ENCODE peak calls at places on chromosome 13, in ten cellular contexts. Z, L, K, H, S, G, N, J, O and E are unnamed samples.

GRCh38 chr13:95784161-95784880 is 107.4 kb downstream of the DNAJC3 start:
- DNase-seq in Z (peak), L (no peak), K (no peak), H (no peak), S (peak), G (peak), N (peak), J (peak), O (no peak), E (no peak)

GRCh38 chr13:42485272-42485671 is 88.7 kb upstream of the TNFSF11 start:
- DNase-seq in Z (no peak), L (no peak), K (no peak), H (no peak), S (no peak), G (peak), N (no peak), J (peak), O (no peak), E (no peak)

GRCh38 chr13:112110479-112110878 is 43.5 kb downstream of the SOX1 start:
- DNase-seq in Z (no peak), L (no peak), K (no peak), H (no peak), S (no peak), G (no peak), N (no peak), J (no peak), O (no peak), E (no peak)

GRCh38 chr13:66665991-66666390 is 564.1 kb downstream of the PCDH9 start:
- DNase-seq in Z (peak), L (peak), K (no peak), H (peak), S (peak), G (no peak), N (peak), J (peak), O (peak), E (no peak)

GRCh38 chr13:51923983-51924539 is 62.3 kb downstream of the CCDC70 start:
- DNase-seq in Z (no peak), L (no peak), K (no peak), H (peak), S (no peak), G (peak), N (peak), J (peak), O (no peak), E (peak)

GRCh38 chr13:46385946-46386345 is 1.1 kb downstream of the RUBCNL start:
- DNase-seq in Z (no peak), L (no peak), K (no peak), H (peak), S (no peak), G (no peak), N (no peak), J (no peak), O (no peak), E (no peak)

GRCh38 chr13:93505104-93505952 is 278.7 kb downstream of the GPC6 start:
- DNase-seq in Z (peak), L (no peak), K (no peak), H (no peak), S (peak), G (no peak), N (no peak), J (no peak), O (no peak), E (no peak)

GRCh38 chr13:21124853-21125252 is 51.5 kb downstream of the SKA3 start:
- DNase-seq in Z (peak), L (no peak), K (no peak), H (peak), S (peak), G (no peak), N (peak), J (peak), O (no peak), E (no peak)

GRCh38 chr13:76663941-76664340 is 222.3 kb downstream of the KCTD12 start:
- DNase-seq in Z (peak), L (no peak), K (no peak), H (no peak), S (peak), G (no peak), N (no peak), J (peak), O (no peak), E (no peak)

GRCh38 chr13:78239681-78240080 is 321.1 kb upstream of the EDNRB start:
- DNase-seq in Z (peak), L (no peak), K (no peak), H (peak), S (no peak), G (no peak), N (no peak), J (no peak), O (no peak), E (no peak)

GRCh38 chr13:35630551-35631275 is 154.2 kb upstream of the MAB21L1 start:
- DNase-seq in Z (peak), L (no peak), K (no peak), H (peak), S (peak), G (peak), N (peak), J (peak), O (peak), E (no peak)

DNA sequence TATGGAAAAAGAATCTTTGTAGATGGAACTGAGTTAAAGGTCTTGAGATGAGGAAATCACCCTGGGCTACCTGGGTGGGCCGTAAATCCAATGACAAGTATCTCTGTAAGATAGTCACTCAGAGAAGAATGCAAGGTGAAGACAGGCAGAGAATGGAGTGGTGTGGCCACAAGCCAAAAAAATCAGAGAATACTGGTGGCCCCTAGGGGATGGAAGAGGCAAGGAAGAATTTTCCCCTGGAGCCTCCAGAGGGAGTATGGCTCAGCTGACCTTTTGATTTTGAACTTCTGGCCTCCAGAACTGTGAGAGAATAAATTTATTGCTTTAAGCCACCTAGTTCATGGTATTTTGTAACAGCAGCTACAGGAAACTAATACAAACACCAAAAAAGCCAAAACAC is 32.7 kb upstream of the CSNK1A1L start:
- DNase-seq in Z (no peak), L (no peak), K (no peak), H (peak), S (peak), G (no peak), N (peak), J (peak), O (no peak), E (no peak)
- TF ChIP-seq CTCF in Z (no peak), L (no peak), K (peak), H (peak), S (peak), G (peak), N (no peak), J (peak), O (no peak), E (no peak)

GRCh38 chr13:31538067-31539042 is 201.0 kb upstream of the RXFP2 start:
- DNase-seq in Z (peak), L (no peak), K (no peak), H (no peak), S (peak), G (peak), N (peak), J (peak), O (no peak), E (no peak)
- TF ChIP-seq CTCF in Z (peak), L (peak), K (peak), H (peak), S (peak), G (peak), N (peak), J (peak), O (no peak), E (no peak)

GRCh38 chr13:32988588-32989256 is 27.5 kb upstream of the KL start:
- DNase-seq in Z (no peak), L (no peak), K (no peak), H (no peak), S (no peak), G (no peak), N (no peak), J (no peak), O (no peak), E (no peak)

GRCh38 chr13:32986552-32986951 is 29.7 kb upstream of the KL start:
- DNase-seq in Z (no peak), L (no peak), K (no peak), H (no peak), S (no peak), G (no peak), N (no peak), J (no peak), O (no peak), E (no peak)

GRCh38 chr13:32993109-32993508 is 23.1 kb upstream of the KL start:
- DNase-seq in Z (no peak), L (no peak), K (no peak), H (no peak), S (no peak), G (no peak), N (no peak), J (no peak), O (peak), E (no peak)

GRCh38 chr13:32987462-32987861 is 28.8 kb upstream of the KL start:
- DNase-seq in Z (no peak), L (no peak), K (no peak), H (no peak), S (no peak), G (no peak), N (no peak), J (no peak), O (no peak), E (no peak)

GRCh38 chr13:32989331-32989730 is 26.9 kb upstream of the KL start:
- DNase-seq in Z (no peak), L (no peak), K (no peak), H (no peak), S (no peak), G (no peak), N (no peak), J (no peak), O (no peak), E (no peak)
- TF ChIP-seq CTCF in Z (no peak), L (no peak), K (no peak), H (no peak), S (no peak), G (no peak), N (no peak), J (no peak), O (no peak), E (no peak)

GRCh38 chr13:110334841-110335490 is 27.9 kb downstream of the COL4A2 start:
- DNase-seq in Z (no peak), L (peak), K (no peak), H (no peak), S (no peak), G (no peak), N (no peak), J (no peak), O (no peak), E (no peak)
- TF ChIP-seq CTCF in Z (no peak), L (no peak), K (no peak), H (no peak), S (no peak), G (no peak), N (no peak), J (no peak), O (no peak), E (no peak)

DNA sequence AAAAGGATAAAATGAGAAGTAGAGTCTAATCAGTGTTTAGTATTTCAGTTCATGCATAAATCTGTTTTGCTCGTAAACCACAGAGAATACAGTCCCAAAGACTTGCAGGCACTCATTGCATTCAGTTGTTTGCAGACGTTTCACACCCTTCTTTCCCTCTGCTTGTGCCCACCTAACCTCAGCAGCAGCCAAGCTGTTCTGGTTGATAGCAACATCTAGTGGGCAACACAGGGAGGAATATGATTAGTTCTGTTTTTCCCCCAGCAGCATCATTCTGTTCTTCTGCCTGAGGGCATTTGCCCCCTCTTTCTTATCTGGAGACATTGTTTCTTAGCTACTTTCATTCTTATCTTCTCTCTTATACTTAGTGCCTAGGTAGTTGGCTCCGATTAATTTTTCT is 135.6 kb downstream of the PAN3 start:
- DNase-seq in Z (peak), L (no peak), K (no peak), H (no peak), S (peak), G (no peak), N (no peak), J (no peak), O (no peak), E (no peak)
- TF ChIP-seq CTCF in Z (peak), L (no peak), K (no peak), H (peak), S (no peak), G (no peak), N (no peak), J (no peak), O (no peak), E (no peak)

GRCh38 chr13:63636231-63636993 is 2220.8 kb upstream of the PCDH20 start:
- DNase-seq in Z (no peak), L (no peak), K (no peak), H (no peak), S (peak), G (peak), N (peak), J (no peak), O (no peak), E (no peak)
- TF ChIP-seq CTCF in Z (peak), L (peak), K (peak), H (peak), S (peak), G (no peak), N (peak), J (no peak), O (no peak), E (no peak)

GRCh38 chr13:34419025-34419424 is 523.0 kb upstream of the NBEA start:
- DNase-seq in Z (no peak), L (no peak), K (no peak), H (no peak), S (no peak), G (no peak), N (no peak), J (no peak), O (no peak), E (no peak)

GRCh38 chr13:34425307-34425949 is 516.6 kb upstream of the NBEA start:
- DNase-seq in Z (no peak), L (no peak), K (no peak), H (no peak), S (no peak), G (no peak), N (no peak), J (no peak), O (no peak), E (no peak)

GRCh38 chr13:34421849-34422475 is 520.1 kb upstream of the NBEA start:
- DNase-seq in Z (no peak), L (no peak), K (no peak), H (no peak), S (peak), G (no peak), N (no peak), J (peak), O (no peak), E (no peak)

GRCh38 chr13:34416833-34417425 is 525.1 kb upstream of the NBEA start:
- DNase-seq in Z (peak), L (no peak), K (no peak), H (no peak), S (peak), G (no peak), N (no peak), J (no peak), O (peak), E (no peak)

GRCh38 chr13:34420975-34421719 is 520.9 kb upstream of the NBEA start:
- DNase-seq in Z (no peak), L (no peak), K (no peak), H (no peak), S (no peak), G (no peak), N (no peak), J (peak), O (no peak), E (no peak)
- TF ChIP-seq CTCF in Z (no peak), L (no peak), K (no peak), H (peak), S (peak), G (no peak), N (no peak), J (no peak), O (no peak), E (no peak)

GRCh38 chr13:105368781-105369180 is 1166.7 kb downstream of the EFNB2 start:
- DNase-seq in Z (no peak), L (no peak), K (no peak), H (no peak), S (no peak), G (no peak), N (no peak), J (no peak), O (no peak), E (no peak)

GRCh38 chr13:105365831-105366230 is 1169.6 kb downstream of the EFNB2 start:
- DNase-seq in Z (no peak), L (no peak), K (no peak), H (no peak), S (no peak), G (no peak), N (no peak), J (no peak), O (no peak), E (no peak)

GRCh38 chr13:105363747-105364177 is 1171.7 kb downstream of the EFNB2 start:
- DNase-seq in Z (no peak), L (no peak), K (no peak), H (no peak), S (peak), G (no peak), N (no peak), J (no peak), O (no peak), E (no peak)
- TF ChIP-seq CTCF in Z (no peak), L (no peak), K (no peak), H (no peak), S (no peak), G (no peak), N (no peak), J (no peak), O (no peak), E (no peak)